ENCODE peak calls at places on chromosomes 11 and 22, in six cellular contexts. H is IMR-90, E is HepG2, B is transverse colon, V is prostate gland, W is suprapubic skin. Q is an unnamed sample.

GRCh38 chr11:132784441-132784840 is 747.9 kb downstream of the OPCML start:
- DNase-seq in H (peak), E (no peak), B (no peak), V (no peak), W (no peak), Q (no peak)

GRCh38 chr11:37504066-37504611 is 906.1 kb upstream of the RAG2 start:
- DNase-seq in H (peak), E (no peak), B (no peak), V (no peak), W (no peak), Q (no peak)

GRCh38 chr11:71386232-71386631 is 62.0 kb downstream of the DHCR7 start:
- DNase-seq in H (no peak), E (no peak), B (no peak), V (no peak), W (no peak), Q (no peak)

GRCh38 chr11:109939176-109939810 is 153.9 kb upstream of the ZC3H12C start:
- DNase-seq in H (peak), E (peak), B (peak), V (peak), W (no peak), Q (peak)

GRCh38 chr11:76323804-76324203 is 57.1 kb downstream of the THAP12 start:
- DNase-seq in H (no peak), E (no peak), B (no peak), V (no peak), W (peak), Q (no peak)

GRCh38 chr11:720017-720641 is 14.1 kb downstream of the EPS8L2 start:
- DNase-seq in H (no peak), E (no peak), B (no peak), V (no peak), W (no peak), Q (no peak)

GRCh38 chr11:13440100-13440855 is 22.7 kb downstream of the BTBD10 start:
- DNase-seq in H (peak), E (no peak), B (peak), V (peak), W (no peak), Q (no peak)

GRCh38 chr22:49081261-49081666 is 746.4 kb downstream of the BRD1 start:
- DNase-seq in H (no peak), E (no peak), B (no peak), V (no peak), W (no peak), Q (no peak)

GRCh38 chr11:86151188-86152005 is 82.5 kb upstream of the PICALM start:
- DNase-seq in H (peak), E (no peak), B (no peak), V (peak), W (no peak), Q (peak)

GRCh38 chr11:31657091-31657490 is 147.5 kb downstream of the ELP4 start:
- DNase-seq in H (no peak), E (no peak), B (no peak), V (no peak), W (no peak), Q (no peak)

GRCh38 chr11:112012877-112013276 is 12.3 kb upstream of the DLAT start:
- DNase-seq in H (peak), E (peak), B (no peak), V (no peak), W (no peak), Q (no peak)

GRCh38 chr11:33976351-33977199 is 75.0 kb upstream of the CAPRIN1 start:
- DNase-seq in H (peak), E (no peak), B (no peak), V (no peak), W (no peak), Q (no peak)

GRCh38 chr22:45475876-45476514 is 26.7 kb upstream of the FBLN1 start:
- DNase-seq in H (no peak), E (no peak), B (no peak), V (no peak), W (peak), Q (no peak)

GRCh38 chr11:40292636-40293585 is 1166.5 kb downstream of the LRRC4C start:
- DNase-seq in H (no peak), E (no peak), B (no peak), V (no peak), W (peak), Q (no peak)

GRCh38 chr11:57560146-57560545 is 7.3 kb downstream of the UBE2L6 start:
- DNase-seq in H (no peak), E (no peak), B (no peak), V (peak), W (no peak), Q (no peak)

GRCh38 chr11:134981824-134982223 is 569.8 kb upstream of the B3GAT1 start:
- DNase-seq in H (no peak), E (no peak), B (no peak), V (no peak), W (no peak), Q (no peak)

GRCh38 chr11:60124802-60125432 is 36.5 kb downstream of the MS4A2 start:
- DNase-seq in H (no peak), E (no peak), B (no peak), V (no peak), W (no peak), Q (no peak)

GRCh38 chr22:23057331-23057730 is 13.0 kb upstream of the GNAZ start:
- DNase-seq in H (no peak), E (no peak), B (no peak), V (no peak), W (no peak), Q (no peak)

GRCh38 chr11:128259816-128260215 is 327.5 kb downstream of the ETS1 start:
- DNase-seq in H (no peak), E (no peak), B (no peak), V (no peak), W (no peak), Q (no peak)

GRCh38 chr11:118529584-118530175 is 1.3 kb upstream of the TMEM25 start:
- DNase-seq in H (no peak), E (no peak), B (no peak), V (no peak), W (no peak), Q (peak)

GRCh38 chr22:50724616-50725015 is 13.4 kb upstream of the ACR start:
- DNase-seq in H (no peak), E (no peak), B (no peak), V (no peak), W (no peak), Q (no peak)

GRCh38 chr11:46741600-46742484 is 22.8 kb downstream of the F2 start:
- DNase-seq in H (no peak), E (no peak), B (no peak), V (no peak), W (no peak), Q (no peak)

GRCh38 chr22:17096095-17096494 is 11.3 kb downstream of the IL17RA start:
- DNase-seq in H (no peak), E (no peak), B (no peak), V (no peak), W (no peak), Q (no peak)

GRCh38 chr22:28015056-28015445 is 96.0 kb upstream of the PITPNB start:
- DNase-seq in H (no peak), E (no peak), B (no peak), V (no peak), W (peak), Q (no peak)

GRCh38 chr22:21069375-21069774 is 23.6 kb downstream of the LRRC74B start:
- DNase-seq in H (no peak), E (no peak), B (no peak), V (peak), W (no peak), Q (no peak)

GRCh38 chr22:46748206-46748947 is 10.3 kb upstream of the CERK start:
- DNase-seq in H (no peak), E (no peak), B (no peak), V (no peak), W (no peak), Q (no peak)

GRCh38 chr22:46744581-46744980 is 6.5 kb upstream of the CERK start:
- DNase-seq in H (no peak), E (peak), B (peak), V (no peak), W (no peak), Q (no peak)

GRCh38 chr22:46746192-46746591 is 8.1 kb upstream of the CERK start:
- DNase-seq in H (no peak), E (no peak), B (no peak), V (no peak), W (no peak), Q (no peak)

GRCh38 chr22:46747646-46748045 is 9.6 kb upstream of the CERK start:
- DNase-seq in H (no peak), E (no peak), B (no peak), V (no peak), W (no peak), Q (no peak)

DNA sequence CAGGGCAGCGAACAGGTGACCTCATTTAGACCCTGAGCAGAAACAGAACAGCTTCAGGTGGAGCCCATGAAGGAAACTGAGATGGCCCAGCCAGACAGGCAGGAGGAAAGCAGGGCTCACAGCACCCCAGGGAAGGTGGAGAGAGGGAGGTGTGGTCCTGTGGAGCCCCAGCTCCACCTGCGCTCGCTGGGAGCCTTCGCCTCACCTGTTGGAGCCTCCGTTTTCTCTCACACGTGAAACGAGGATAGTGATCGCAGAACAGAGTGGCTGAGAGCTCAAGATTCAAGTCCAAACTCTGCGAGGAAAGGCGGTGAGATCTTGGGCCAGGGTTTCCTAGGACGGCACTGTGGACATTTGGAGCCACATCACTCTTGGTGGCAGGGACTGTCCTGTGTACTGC is 8.6 kb upstream of the CERK start:
- DNase-seq in H (no peak), E (no peak), B (no peak), V (no peak), W (no peak), Q (no peak)
- TF ChIP-seq CTCF in H (no peak), E (no peak), B (no peak), V (no peak), W (no peak), Q (no peak)

GRCh38 chr22:24412274-24412673 is 15.1 kb upstream of the ADORA2A start:
- DNase-seq in H (no peak), E (no peak), B (no peak), V (no peak), W (no peak), Q (no peak)

GRCh38 chr22:24413271-24413670 is 14.1 kb upstream of the ADORA2A start:
- DNase-seq in H (no peak), E (no peak), B (no peak), V (no peak), W (no peak), Q (no peak)

GRCh38 chr22:24414984-24415945 is 12.1 kb upstream of the ADORA2A start:
- DNase-seq in H (peak), E (no peak), B (no peak), V (no peak), W (no peak), Q (no peak)

GRCh38 chr22:24414523-24414922 is 12.9 kb upstream of the ADORA2A start:
- DNase-seq in H (no peak), E (no peak), B (no peak), V (no peak), W (no peak), Q (no peak)

DNA sequence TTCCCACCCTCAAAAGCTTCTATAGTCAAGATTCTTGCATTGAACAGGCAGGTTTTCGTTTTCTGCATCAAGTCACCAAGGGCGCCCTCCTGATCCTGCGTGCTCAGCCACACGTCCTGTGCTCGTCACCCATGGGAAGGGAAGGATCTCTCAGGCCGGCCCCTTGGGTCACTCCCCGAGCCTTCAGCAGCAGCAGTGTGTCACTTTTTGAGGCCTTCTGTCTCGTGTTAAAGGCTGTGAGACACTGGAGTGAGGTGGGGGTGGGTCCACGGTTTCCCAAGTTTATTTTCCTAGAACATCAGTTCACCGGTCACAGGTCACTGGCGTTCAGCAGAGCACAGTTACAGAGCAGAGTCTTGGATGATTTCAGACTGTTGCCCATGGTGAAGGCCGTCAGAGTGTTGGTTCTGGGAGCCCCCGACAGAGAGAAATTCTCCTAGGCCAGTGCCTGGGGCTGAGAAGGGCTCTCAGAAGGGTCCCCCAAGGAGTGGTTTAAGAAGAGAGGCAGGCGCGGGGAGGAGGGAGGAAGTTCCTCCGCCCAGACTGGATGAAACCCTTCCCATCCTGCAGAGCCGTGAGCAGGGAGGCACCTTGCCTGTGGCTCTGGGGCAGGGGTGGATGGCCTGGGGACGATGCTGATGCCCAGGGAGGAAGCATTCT is 13.5 kb upstream of the ADORA2A start:
- DNase-seq in H (no peak), E (no peak), B (no peak), V (no peak), W (no peak), Q (no peak)
- TF ChIP-seq POLR2A in H (no peak), E (no peak), B (no peak), V (no peak), W (no peak), Q (no peak)

DNA sequence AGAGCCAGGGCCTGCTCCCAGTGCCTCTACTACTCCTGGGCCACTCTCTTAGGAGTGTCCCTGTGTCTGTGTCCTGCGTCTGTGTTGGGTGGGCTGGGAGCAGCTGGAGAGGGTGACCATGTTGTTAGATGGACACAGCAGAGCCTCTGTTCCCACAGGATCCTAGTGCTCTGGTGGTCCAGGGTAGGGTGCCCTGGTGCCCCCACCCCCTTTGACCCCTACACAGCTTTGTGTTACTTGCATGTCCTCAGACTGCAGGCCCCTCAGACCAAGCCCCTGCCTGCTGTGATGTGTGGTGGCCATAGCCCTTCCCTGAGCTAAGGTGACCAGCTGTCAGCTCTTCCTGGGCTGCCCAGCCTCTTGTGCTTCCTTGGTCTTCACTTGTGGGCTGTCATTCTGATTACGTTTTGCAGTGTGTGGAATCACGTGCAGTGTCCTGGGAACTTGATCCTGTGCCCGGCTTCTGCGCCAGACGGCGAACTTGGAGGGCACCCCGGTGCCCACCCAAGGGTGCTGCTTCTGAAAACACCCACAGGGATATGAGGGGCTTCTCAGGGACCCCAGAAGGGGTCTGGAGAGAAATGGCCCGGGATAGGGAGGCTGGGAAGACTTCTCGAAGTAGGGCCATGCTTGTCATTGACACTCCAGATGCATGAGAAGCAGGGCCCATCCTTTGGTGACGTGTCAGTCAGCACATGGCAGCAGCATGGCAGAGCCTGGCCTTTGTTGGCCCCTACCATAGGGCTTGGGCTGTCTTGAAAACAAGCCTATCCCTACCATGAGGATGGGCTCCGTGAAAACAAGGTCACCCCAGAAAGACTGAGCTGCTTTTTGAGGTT is 1.5 kb downstream of the TANGO2 start:
- DNase-seq in H (no peak), E (no peak), B (no peak), V (no peak), W (no peak), Q (no peak)
- H3K4me3 ChIP-seq in H (peak), E (peak), B (peak), V (peak), W (peak), Q (no peak)

GRCh38 chr11:106386519-106386918 is 309.1 kb downstream of the AASDHPPT start:
- DNase-seq in H (no peak), E (no peak), B (no peak), V (no peak), W (no peak), Q (no peak)
- TF ChIP-seq CTCF in H (no peak), E (no peak), B (no peak), V (no peak), W (no peak), Q (no peak)

GRCh38 chr11:66418168-66418985 is 2.5 kb upstream of the NPAS4 start:
- DNase-seq in H (peak), E (peak), B (peak), V (peak), W (no peak), Q (peak)

GRCh38 chr11:66418986-66419308 is 1.9 kb upstream of the NPAS4 start:
- DNase-seq in H (no peak), E (no peak), B (no peak), V (no peak), W (no peak), Q (no peak)

GRCh38 chr11:66420671-66421476 is at the start of gene NPAS4:
- DNase-seq in H (no peak), E (no peak), B (no peak), V (no peak), W (no peak), Q (peak)

GRCh38 chr11:66419825-66420224 is 1.0 kb upstream of the NPAS4 start:
- DNase-seq in H (no peak), E (no peak), B (no peak), V (no peak), W (no peak), Q (peak)

GRCh38 chr11:66421492-66422205 is 814 bp downstream of the NPAS4 start:
- DNase-seq in H (peak), E (peak), B (peak), V (peak), W (peak), Q (peak)
- TF ChIP-seq POLR2A in H (no peak), E (no peak), B (no peak), V (no peak), W (no peak), Q (no peak)

GRCh38 chr22:29904020-29904419 is 21.0 kb downstream of the MTMR3 start:
- DNase-seq in H (no peak), E (no peak), B (no peak), V (no peak), W (no peak), Q (no peak)

GRCh38 chr22:29912141-29912540 is 29.2 kb downstream of the MTMR3 start:
- DNase-seq in H (no peak), E (no peak), B (no peak), V (no peak), W (no peak), Q (no peak)

GRCh38 chr22:29912605-29913398 is 29.8 kb downstream of the MTMR3 start:
- DNase-seq in H (peak), E (no peak), B (no peak), V (no peak), W (no peak), Q (no peak)

GRCh38 chr22:29903371-29903770 is 20.4 kb downstream of the MTMR3 start:
- DNase-seq in H (no peak), E (no peak), B (no peak), V (no peak), W (no peak), Q (no peak)

DNA sequence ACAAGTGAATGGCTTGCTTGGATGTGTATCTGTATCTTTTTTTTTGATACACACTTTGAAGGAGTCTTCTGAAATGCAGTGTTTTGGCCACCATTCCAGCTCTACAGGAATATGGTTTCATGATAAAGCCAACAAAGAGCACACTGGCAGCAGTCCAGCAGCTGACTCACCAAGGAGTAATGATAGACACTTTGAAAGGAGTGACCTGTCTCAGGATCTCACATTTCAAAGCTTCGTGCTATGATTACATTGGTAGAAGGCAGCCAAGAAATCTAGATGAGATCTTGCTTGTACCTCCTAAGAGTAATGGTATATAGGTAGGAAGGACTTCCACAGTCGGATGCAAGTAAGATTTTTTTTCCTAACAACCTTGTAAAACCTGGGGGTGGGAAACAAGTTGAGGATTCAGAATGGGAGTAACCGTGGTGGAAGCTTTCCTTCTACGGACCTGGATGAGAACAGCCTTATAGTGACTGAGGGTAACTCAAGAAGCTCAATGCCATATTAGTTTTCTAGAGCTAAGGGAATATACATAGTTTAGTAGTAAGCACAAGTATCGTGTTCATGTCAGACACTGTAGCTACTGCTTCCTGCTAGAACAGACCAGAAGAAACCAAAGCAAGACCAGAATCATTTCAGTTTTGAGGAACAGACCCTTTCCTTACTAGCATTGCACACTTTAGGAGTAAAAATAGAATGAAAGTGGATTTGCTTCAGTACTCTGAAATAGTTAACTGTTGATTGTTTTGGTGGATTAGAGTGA is 25.0 kb downstream of the MTMR3 start:
- DNase-seq in H (peak), E (peak), B (peak), V (peak), W (peak), Q (peak)
- H3K4me3 ChIP-seq in H (no peak), E (no peak), B (no peak), V (no peak), W (no peak), Q (no peak)